ENCODE peak calls at places on chromosome 9, in four cellular contexts. V is IMR-90, B is fibroblast of villous mesenchyme, S is AG04450. T is an unnamed sample.

GRCh38 chr9:129362287-129363098 is 184.4 kb upstream of the IER5L start:
- DNase-seq in B (no peak), S (no peak), V (no peak), T (no peak)

GRCh38 chr9:83425240-83425639 is 113.0 kb downstream of the FRMD3 start:
- DNase-seq in S (no peak), B (no peak), V (no peak), T (no peak)

GRCh38 chr9:114989600-114990410 is 59.4 kb upstream of the TNFSF8 start:
- DNase-seq in V (no peak), S (no peak), B (no peak), T (no peak)

GRCh38 chr9:137905740-137906139 is 28.2 kb downstream of the CACNA1B start:
- DNase-seq in S (no peak), V (no peak), B (no peak), T (no peak)

GRCh38 chr9:5799314-5799713 is 33.6 kb downstream of the ERMP1 start:
- DNase-seq in B (peak), V (peak), S (peak), T (peak)

GRCh38 chr9:110700953-110701352 is 32.4 kb downstream of the MUSK start:
- DNase-seq in S (no peak), V (peak), B (peak), T (peak)

GRCh38 chr9:116162241-116162781 is 8.7 kb downstream of the PAPPA start:
- DNase-seq in V (no peak), S (no peak), B (peak), T (no peak)

GRCh38 chr9:94981661-94982060 is 255.2 kb downstream of the AOPEP start:
- DNase-seq in V (no peak), S (no peak), B (no peak), T (no peak)

GRCh38 chr9:113621309-113621791 is 157.8 kb downstream of the RGS3 start:
- DNase-seq in S (peak), B (peak), V (peak), T (peak)

GRCh38 chr9:128420651-128421473 is at the start of gene CERCAM:
- DNase-seq in S (no peak), B (peak), V (peak), T (peak)

GRCh38 chr9:77673912-77674791 is 26.0 kb upstream of the GNA14 start:
- DNase-seq in B (no peak), V (peak), S (peak), T (peak)
- TF ChIP-seq CTCF in B (no peak), V (no peak), S (no peak), T (no peak)

GRCh38 chr9:35115680-35116538 is at the start of gene ATOSB:
- DNase-seq in S (peak), B (peak), V (peak), T (peak)

GRCh38 chr9:35116539-35116897 is 856 bp upstream of the ATOSB start:
- DNase-seq in S (no peak), B (no peak), V (no peak), T (no peak)

GRCh38 chr9:35114113-35114847 is 1.4 kb downstream of the ATOSB start:
- DNase-seq in S (peak), V (peak), B (peak), T (peak)

GRCh38 chr9:35114921-35115341 is 731 bp downstream of the ATOSB start:
- DNase-seq in B (peak), S (no peak), V (no peak), T (peak)

GRCh38 chr9:35116898-35117551 is 1.4 kb upstream of the ATOSB start:
- DNase-seq in B (peak), V (peak), S (peak), T (peak)
- H3K4me3 ChIP-seq in B (peak), V (peak), S (peak), T (peak)

GRCh38 chr9:16266648-16267276 is 603.7 kb downstream of the BNC2 start:
- DNase-seq in S (no peak), V (no peak), B (no peak), T (no peak)
- TF ChIP-seq CTCF in S (peak), V (peak), B (peak), T (peak)

GRCh38 chr9:98222885-98223640 is 30.6 kb upstream of the CORO2A start:
- DNase-seq in V (peak), B (peak), S (peak), T (peak)
- H3K4me3 ChIP-seq in V (no peak), B (no peak), S (no peak), T (no peak)

GRCh38 chr9:126326228-126327015 is at the start of gene MVB12B:
- DNase-seq in S (no peak), B (peak), V (peak), T (no peak)

GRCh38 chr9:126327750-126328120 is 1.1 kb downstream of the MVB12B start:
- DNase-seq in V (no peak), B (no peak), S (no peak), T (no peak)

GRCh38 chr9:126328415-126328814 is 1.8 kb downstream of the MVB12B start:
- DNase-seq in S (no peak), V (no peak), B (no peak), T (no peak)

GRCh38 chr9:126325779-126326178 is 850 bp upstream of the MVB12B start:
- DNase-seq in B (no peak), S (no peak), V (no peak), T (no peak)

GRCh38 chr9:126327016-126327749 is 554 bp downstream of the MVB12B start:
- DNase-seq in V (no peak), S (no peak), B (no peak), T (no peak)
- TF ChIP-seq CTCF in V (no peak), S (no peak), B (no peak), T (no peak)

T was measured in choroid plexus epithelial cell.